ENCODE peak calls at places on chromosomes 3 and 15, in four cellular contexts. One of them, this sample, is unnamed.

GRCh38 chr3:4984511-4984864 is 5.3 kb downstream of the BHLHE40 start:
- DNase-seq in IMR-90: peak; percentile 25
- DNase-seq in heart left ventricle: no peak
- DNase-seq in right lobe of liver: no peak
- DNase-seq in this sample: peak; percentile 24

GRCh38 chr3:66435988-66436387 is 64.8 kb downstream of the LRIG1 start:
- DNase-seq in IMR-90: no peak
- DNase-seq in heart left ventricle: no peak
- DNase-seq in right lobe of liver: no peak
- DNase-seq in this sample: no peak

GRCh38 chr3:99522147-99522546 is 116.2 kb upstream of the COL8A1 start:
- DNase-seq in heart left ventricle: no peak
- DNase-seq in right lobe of liver: no peak
- DNase-seq in IMR-90: no peak
- DNase-seq in this sample: no peak

GRCh38 chr3:113783463-113783862 is 36.6 kb downstream of the ATP6V1A start:
- DNase-seq in heart left ventricle: no peak
- DNase-seq in right lobe of liver: no peak
- DNase-seq in IMR-90: peak; percentile 98
- DNase-seq in this sample: no peak

GRCh38 chr15:71282086-71282485 is 166.8 kb downstream of the THSD4 start:
- DNase-seq in heart left ventricle: no peak
- DNase-seq in right lobe of liver: no peak
- DNase-seq in IMR-90: peak; percentile 70
- DNase-seq in this sample: no peak

GRCh38 chr15:96887730-96888129 is 557.2 kb downstream of the NR2F2 start:
- DNase-seq in right lobe of liver: no peak
- DNase-seq in heart left ventricle: no peak
- DNase-seq in IMR-90: no peak
- DNase-seq in this sample: no peak

GRCh38 chr15:24761704-24762302 is 86.2 kb downstream of the NPAP1 start:
- DNase-seq in heart left ventricle: no peak
- DNase-seq in IMR-90: peak; percentile 19
- DNase-seq in right lobe of liver: no peak
- DNase-seq in this sample: no peak

GRCh38 chr15:78790027-78790426 is 21.2 kb downstream of the ADAMTS7 start:
- DNase-seq in right lobe of liver: no peak
- DNase-seq in heart left ventricle: no peak
- DNase-seq in IMR-90: no peak
- DNase-seq in this sample: no peak

GRCh38 chr3:10173926-10174435 is 9.3 kb downstream of the IRAK2 start:
- DNase-seq in IMR-90: peak; percentile 100
- DNase-seq in heart left ventricle: no peak
- DNase-seq in right lobe of liver: peak; percentile 73
- DNase-seq in this sample: peak; percentile 88

GRCh38 chr3:6448011-6448410 is 412.9 kb upstream of the GRM7 start:
- DNase-seq in IMR-90: no peak
- DNase-seq in right lobe of liver: no peak
- DNase-seq in heart left ventricle: no peak
- DNase-seq in this sample: no peak

GRCh38 chr3:146912233-146913015 is 307.3 kb upstream of the PLSCR5 start:
- DNase-seq in IMR-90: no peak
- DNase-seq in right lobe of liver: no peak
- DNase-seq in heart left ventricle: no peak
- DNase-seq in this sample: no peak

GRCh38 chr3:150635076-150635475 is 32.0 kb downstream of the SELENOT start:
- DNase-seq in IMR-90: no peak
- DNase-seq in right lobe of liver: no peak
- DNase-seq in heart left ventricle: no peak
- DNase-seq in this sample: no peak

GRCh38 chr3:85603378-85603777 is 644.6 kb downstream of the CADM2 start:
- DNase-seq in right lobe of liver: no peak
- DNase-seq in heart left ventricle: no peak
- DNase-seq in IMR-90: no peak
- DNase-seq in this sample: no peak

GRCh38 chr15:56984681-56985515 is 66.5 kb downstream of the TCF12 start:
- DNase-seq in heart left ventricle: no peak
- DNase-seq in IMR-90: peak; percentile 48
- DNase-seq in right lobe of liver: no peak
- DNase-seq in this sample: no peak

GRCh38 chr3:88713233-88713691 is 394.2 kb upstream of the EPHA3 start:
- DNase-seq in right lobe of liver: no peak
- DNase-seq in heart left ventricle: no peak
- DNase-seq in IMR-90: peak; percentile 25
- DNase-seq in this sample: no peak

GRCh38 chr15:45521596-45522167 is 873 bp downstream of the SLC30A4 start:
- DNase-seq in heart left ventricle: no peak
- DNase-seq in right lobe of liver: no peak
- DNase-seq in IMR-90: no peak
- DNase-seq in this sample: no peak

GRCh38 chr3:170730071-170730812 is 139.8 kb downstream of the RPL22L1 start:
- DNase-seq in right lobe of liver: no peak
- DNase-seq in heart left ventricle: no peak
- DNase-seq in IMR-90: no peak
- DNase-seq in this sample: no peak

GRCh38 chr15:81254277-81255265 is 57.9 kb downstream of the IL16 start:
- DNase-seq in IMR-90: peak; percentile 59
- DNase-seq in heart left ventricle: no peak
- DNase-seq in right lobe of liver: no peak
- DNase-seq in this sample: no peak

GRCh38 chr3:57959407-57960173 is 48.6 kb upstream of the FLNB start:
- DNase-seq in right lobe of liver: no peak
- DNase-seq in heart left ventricle: no peak
- DNase-seq in IMR-90: peak; percentile 47
- DNase-seq in this sample: no peak

GRCh38 chr3:54780336-54780735 is 147.5 kb downstream of the LRTM1 start:
- DNase-seq in right lobe of liver: no peak
- DNase-seq in heart left ventricle: no peak
- DNase-seq in IMR-90: no peak
- DNase-seq in this sample: no peak

GRCh38 chr3:117165611-117166051 is 456.1 kb downstream of the TUSC7 start:
- DNase-seq in right lobe of liver: no peak
- DNase-seq in heart left ventricle: no peak
- DNase-seq in IMR-90: peak; percentile 56
- DNase-seq in this sample: no peak

GRCh38 chr3:5250467-5251195 is 63.1 kb downstream of the EDEM1 start:
- DNase-seq in heart left ventricle: no peak
- DNase-seq in right lobe of liver: no peak
- DNase-seq in IMR-90: no peak
- DNase-seq in this sample: no peak

GRCh38 chr15:35654334-35654733 is 108.4 kb upstream of the DPH6 start:
- DNase-seq in IMR-90: no peak
- DNase-seq in heart left ventricle: no peak
- DNase-seq in right lobe of liver: no peak
- DNase-seq in this sample: no peak

GRCh38 chr3:30492581-30493192 is 113.7 kb upstream of the TGFBR2 start:
- DNase-seq in right lobe of liver: no peak
- DNase-seq in IMR-90: peak; percentile 40
- DNase-seq in heart left ventricle: no peak
- DNase-seq in this sample: no peak

GRCh38 chr3:105912891-105913290 is 44.1 kb upstream of the CBLB start:
- DNase-seq in right lobe of liver: no peak
- DNase-seq in heart left ventricle: no peak
- DNase-seq in IMR-90: no peak
- DNase-seq in this sample: no peak

GRCh38 chr3:15315003-15315402 is 17.4 kb downstream of the SH3BP5 start:
- DNase-seq in right lobe of liver: no peak
- DNase-seq in heart left ventricle: no peak
- DNase-seq in IMR-90: no peak
- DNase-seq in this sample: peak; percentile 56

GRCh38 chr15:100692259-100692658 is 89.9 kb downstream of the ASB7 start:
- DNase-seq in right lobe of liver: no peak
- DNase-seq in heart left ventricle: no peak
- DNase-seq in IMR-90: peak; percentile 54
- DNase-seq in this sample: no peak

GRCh38 chr15:35195031-35195430 is 109.9 kb upstream of the NANOGP8 start:
- DNase-seq in IMR-90: no peak
- DNase-seq in right lobe of liver: no peak
- DNase-seq in heart left ventricle: no peak
- DNase-seq in this sample: no peak

GRCh38 chr3:16456784-16457415 is 56.6 kb downstream of the RFTN1 start:
- DNase-seq in heart left ventricle: no peak
- DNase-seq in IMR-90: peak; percentile 93
- DNase-seq in right lobe of liver: no peak
- DNase-seq in this sample: no peak

GRCh38 chr3:19997502-19997901 is 14.6 kb downstream of the PP2D1 start:
- DNase-seq in IMR-90: no peak
- DNase-seq in heart left ventricle: no peak
- DNase-seq in right lobe of liver: no peak
- DNase-seq in this sample: no peak

GRCh38 chr3:7543294-7543693 is 682.4 kb downstream of the GRM7 start:
- DNase-seq in IMR-90: no peak
- DNase-seq in right lobe of liver: no peak
- DNase-seq in heart left ventricle: no peak
- DNase-seq in this sample: peak; percentile 69

GRCh38 chr3:184167786-184168185 is 6.9 kb upstream of the AP2M1 start:
- DNase-seq in IMR-90: no peak
- DNase-seq in right lobe of liver: no peak
- DNase-seq in heart left ventricle: no peak
- DNase-seq in this sample: no peak

DNA sequence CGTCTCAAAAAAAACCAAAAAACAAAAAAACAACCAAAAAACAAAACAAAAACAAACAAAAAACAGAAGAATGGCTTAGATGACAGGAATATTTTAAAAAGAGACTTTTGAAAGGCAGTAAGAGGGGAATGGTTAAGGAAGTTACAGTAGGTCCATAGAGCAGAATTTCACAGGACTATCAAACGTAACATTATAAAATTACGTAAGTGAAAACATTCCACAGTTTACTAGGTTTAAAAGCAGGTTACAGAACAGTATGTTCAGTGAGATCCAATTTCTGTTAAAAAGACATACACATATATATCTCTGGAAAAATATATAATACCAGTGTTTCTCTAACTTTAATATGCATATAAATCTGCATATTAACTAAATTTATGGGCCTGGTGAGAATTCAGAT is 50.2 kb upstream of the MUC13 start:
- DNase-seq in right lobe of liver: no peak
- DNase-seq in IMR-90: no peak
- DNase-seq in heart left ventricle: no peak
- DNase-seq in this sample: no peak
- H3K27ac ChIP-seq in right lobe of liver: peak overlapping the region; percentile 14
- H3K27ac ChIP-seq in IMR-90: peak overlapping the region; percentile 76
- H3K27ac ChIP-seq in heart left ventricle: no peak overlapping the region
- H3K27ac ChIP-seq in this sample: no peak overlapping the region

GRCh38 chr3:53254810-53255359 is 937 bp downstream of the TKT start:
- DNase-seq in IMR-90: peak; percentile 47
- DNase-seq in right lobe of liver: peak; percentile 72
- DNase-seq in heart left ventricle: peak; percentile 79
- DNase-seq in this sample: peak; percentile 78
- TF ChIP-seq POLR2A in IMR-90: no peak
- TF ChIP-seq POLR2A in right lobe of liver: no peak
- TF ChIP-seq POLR2A in heart left ventricle: no peak
- TF ChIP-seq POLR2A in this sample: peak; percentile 24

GRCh38 chr3:46875560-46875959 is 2.0 kb upstream of the PTH1R start:
- DNase-seq in right lobe of liver: no peak
- DNase-seq in heart left ventricle: no peak
- DNase-seq in IMR-90: no peak
- DNase-seq in this sample: no peak

GRCh38 chr3:46870651-46871050 is 6.9 kb upstream of the PTH1R start:
- DNase-seq in IMR-90: no peak
- DNase-seq in heart left ventricle: no peak
- DNase-seq in right lobe of liver: no peak
- DNase-seq in this sample: no peak

GRCh38 chr3:46871222-46871621 is 6.3 kb upstream of the PTH1R start:
- DNase-seq in heart left ventricle: no peak
- DNase-seq in right lobe of liver: no peak
- DNase-seq in IMR-90: no peak
- DNase-seq in this sample: no peak

GRCh38 chr3:46874430-46874829 is 3.1 kb upstream of the PTH1R start:
- DNase-seq in IMR-90: no peak
- DNase-seq in heart left ventricle: no peak
- DNase-seq in right lobe of liver: no peak
- DNase-seq in this sample: no peak

GRCh38 chr3:46873521-46873920 is 4.0 kb upstream of the PTH1R start:
- DNase-seq in right lobe of liver: no peak
- DNase-seq in IMR-90: no peak
- DNase-seq in heart left ventricle: no peak
- DNase-seq in this sample: no peak
- H3K27ac ChIP-seq in right lobe of liver: no peak overlapping the region
- H3K27ac ChIP-seq in IMR-90: no peak overlapping the region
- H3K27ac ChIP-seq in heart left ventricle: peak overlapping the region; percentile 38
- H3K27ac ChIP-seq in this sample: peak overlapping the region; percentile 87

DNA sequence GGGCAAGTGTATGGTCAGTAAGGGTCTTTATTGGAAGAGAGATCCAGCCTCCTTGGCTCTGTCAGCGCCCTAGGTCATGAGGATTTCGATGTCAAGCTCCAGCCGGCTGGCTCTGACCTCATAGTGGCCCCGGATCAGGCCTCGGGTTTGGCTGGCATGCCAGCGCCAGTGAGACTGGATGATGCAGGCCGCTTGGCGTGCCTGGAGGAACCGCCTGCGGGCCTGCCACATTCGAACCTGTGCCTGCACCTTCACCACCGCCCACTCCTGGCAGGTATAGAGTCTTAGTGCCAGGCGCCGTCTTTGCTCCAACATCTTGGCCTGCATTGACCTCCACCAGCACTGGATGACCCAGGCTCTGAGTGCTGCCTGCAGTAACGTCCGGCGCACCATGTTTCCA is 483 bp downstream of the IQCF6 start:
- DNase-seq in heart left ventricle: no peak
- DNase-seq in IMR-90: no peak
- DNase-seq in right lobe of liver: no peak
- DNase-seq in this sample: no peak
- TF ChIP-seq POLR2A in heart left ventricle: no peak
- TF ChIP-seq POLR2A in IMR-90: no peak
- TF ChIP-seq POLR2A in right lobe of liver: no peak
- TF ChIP-seq POLR2A in this sample: no peak

GRCh38 chr15:40381818-40382529 is 547 bp upstream of the KNSTRN start:
- DNase-seq in heart left ventricle: no peak
- DNase-seq in IMR-90: no peak
- DNase-seq in right lobe of liver: no peak
- DNase-seq in this sample: no peak
- H3K27ac ChIP-seq in heart left ventricle: no peak overlapping the region
- H3K27ac ChIP-seq in IMR-90: no peak overlapping the region
- H3K27ac ChIP-seq in right lobe of liver: peak overlapping the region; percentile 83
- H3K27ac ChIP-seq in this sample: no peak overlapping the region